ENCODE peak calls at places on chromosome 7, in six cellular contexts. T is neuronal stem cell, V is mesenchymal stem cell, B is IMR-90, P is H9, J is H1. A is an unnamed sample. For H3K79me1, the result is how much of the 10 kb centered on the place peaks cover.

GRCh38 chr7:46932656-46933424 is 649.1 kb downstream of the TNS3 start:
- DNase-seq in B (peak), P (no peak), J (no peak), V (peak), T (no peak), A (peak)

GRCh38 chr7:106345421-106346166 is 60.8 kb upstream of the NAMPT start:
- DNase-seq in P (no peak), V (peak), J (no peak), T (no peak), B (peak), A (no peak)

GRCh38 chr7:138563808-138564207 is 103.7 kb downstream of the TRIM24 start:
- DNase-seq in B (no peak), T (no peak), J (no peak), P (no peak), V (no peak), A (no peak)

GRCh38 chr7:126698446-126698845 is 554.3 kb downstream of the GRM8 start:
- DNase-seq in V (no peak), P (no peak), B (no peak), T (no peak), J (no peak), A (no peak)

GRCh38 chr7:138886501-138886917 is 88.5 kb upstream of the ATP6V0A4 start:
- DNase-seq in J (no peak), B (peak), T (no peak), P (no peak), V (peak), A (peak)

GRCh38 chr7:140696024-140696678 is 357 bp upstream of the NDUFB2 start:
- DNase-seq in T (peak), P (peak), V (peak), B (peak), J (no peak), A (peak)

GRCh38 chr7:94003446-94004023 is 620 bp downstream of the BET1 start:
- DNase-seq in V (peak), J (no peak), P (no peak), T (no peak), B (peak), A (peak)

GRCh38 chr7:17843041-17843440 is 97.3 kb downstream of the SNX13 start:
- DNase-seq in P (no peak), B (no peak), J (no peak), V (no peak), T (no peak), A (no peak)

GRCh38 chr7:86937499-86937898 is 122.0 kb downstream of the ELAPOR2 start:
- DNase-seq in B (no peak), J (no peak), P (no peak), V (no peak), T (no peak), A (no peak)

GRCh38 chr7:116025098-116025809 is 5.3 kb downstream of the TFEC start:
- DNase-seq in T (no peak), J (no peak), V (peak), B (peak), P (no peak), A (peak)

GRCh38 chr7:76106893-76107292 is 59.0 kb downstream of the MDH2 start:
- DNase-seq in J (no peak), P (no peak), T (no peak), B (no peak), V (no peak), A (no peak)

GRCh38 chr7:135758531-135758932 is 9.9 kb upstream of the FAM180A start:
- DNase-seq in J (no peak), P (peak), B (peak), T (no peak), V (no peak), A (no peak)

GRCh38 chr7:435518-436366 is 83.9 kb downstream of the PDGFA start:
- DNase-seq in J (no peak), P (no peak), T (no peak), B (peak), V (no peak), A (no peak)

GRCh38 chr7:149692557-149692982 is 80.8 kb downstream of the ZNF467 start:
- DNase-seq in V (no peak), T (no peak), B (no peak), J (no peak), P (peak), A (no peak)

GRCh38 chr7:11767148-11767547 is 64.8 kb downstream of the THSD7A start:
- DNase-seq in J (no peak), T (no peak), V (no peak), P (no peak), B (no peak), A (no peak)

GRCh38 chr7:82429408-82429807 is 14.2 kb downstream of the CACNA2D1 start:
- DNase-seq in J (no peak), P (no peak), T (no peak), B (no peak), V (peak), A (no peak)

GRCh38 chr7:137634356-137634755 is 212.4 kb downstream of the DGKI start:
- DNase-seq in P (no peak), V (no peak), J (no peak), T (no peak), B (no peak), A (no peak)

GRCh38 chr7:156177396-156178055 is 365.3 kb upstream of the SHH start:
- DNase-seq in V (no peak), J (no peak), B (no peak), P (no peak), T (no peak), A (no peak)

GRCh38 chr7:109963741-109964140 is 1127.2 kb upstream of the LRRN3 start:
- DNase-seq in T (no peak), J (no peak), V (no peak), P (no peak), B (no peak), A (no peak)

GRCh38 chr7:42987648-42988214 is 55.6 kb downstream of the MRPL32 start:
- DNase-seq in J (no peak), V (no peak), T (no peak), B (no peak), P (no peak), A (no peak)

GRCh38 chr7:130154501-130155317 is 50.5 kb downstream of the TMEM209 start:
- DNase-seq in T (no peak), B (no peak), J (peak), V (no peak), P (peak), A (no peak)

GRCh38 chr7:133955208-133955607 is 171.9 kb upstream of the LRGUK start:
- DNase-seq in V (no peak), J (no peak), B (no peak), T (no peak), P (no peak), A (no peak)

GRCh38 chr7:25396661-25397060 is 168.4 kb upstream of the NPVF start:
- DNase-seq in P (no peak), V (no peak), B (no peak), J (no peak), T (no peak), A (no peak)

GRCh38 chr7:106386958-106387357 is 102.2 kb upstream of the NAMPT start:
- DNase-seq in B (no peak), P (no peak), V (no peak), J (no peak), T (no peak), A (no peak)

GRCh38 chr7:89104748-89105685 is 309.5 kb upstream of the TEX47 start:
- DNase-seq in P (no peak), J (no peak), T (no peak), B (no peak), V (no peak), A (peak)

GRCh38 chr7:105934577-105935185 is 28.4 kb upstream of the CDHR3 start:
- DNase-seq in P (peak), B (peak), J (peak), V (peak), T (peak), A (peak)

GRCh38 chr7:155230169-155230593 is 67.5 kb upstream of the INSIG1 start:
- DNase-seq in J (no peak), V (peak), T (peak), B (peak), P (peak), A (peak)

GRCh38 chr7:121153411-121153810 is 164.9 kb downstream of the CPED1 start:
- DNase-seq in V (no peak), T (no peak), B (no peak), J (no peak), P (no peak), A (no peak)

GRCh38 chr7:101947899-101948298 is 130.5 kb downstream of the CUX1 start:
- DNase-seq in J (no peak), V (peak), P (no peak), B (no peak), T (no peak), A (no peak)

GRCh38 chr7:13240349-13240748 is 552.9 kb downstream of the ARL4A start:
- DNase-seq in T (no peak), J (no peak), P (peak), B (peak), V (peak), A (peak)

GRCh38 chr7:1233328-1234048 is 816 bp downstream of the UNCX start:
- DNase-seq in V (no peak), T (no peak), P (peak), B (no peak), J (no peak), A (no peak)

GRCh38 chr7:93562106-93562505 is 12.4 kb downstream of the CALCR start:
- DNase-seq in P (no peak), J (no peak), T (no peak), V (no peak), B (no peak), A (no peak)

GRCh38 chr7:98754041-98754479 is 115.8 kb downstream of the TMEM130 start:
- DNase-seq in P (peak), V (no peak), T (peak), J (no peak), B (no peak), A (no peak)

GRCh38 chr7:25314729-25315267 is 86.5 kb upstream of the NPVF start:
- DNase-seq in T (no peak), V (peak), P (no peak), B (no peak), J (no peak), A (peak)

GRCh38 chr7:120926943-120927346 is 23.6 kb upstream of the ING3 start:
- DNase-seq in J (no peak), V (no peak), T (no peak), P (no peak), B (no peak), A (peak)

GRCh38 chr7:124575181-124575580 is 190.4 kb downstream of the GPR37 start:
- DNase-seq in J (no peak), V (no peak), P (no peak), B (peak), T (no peak), A (no peak)

GRCh38 chr7:24864214-24864817 is 107.1 kb upstream of the GSDME start:
- DNase-seq in T (no peak), P (no peak), J (no peak), V (no peak), B (no peak), A (no peak)

GRCh38 chr7:123715198-123715597 is 33.6 kb downstream of the WASL start:
- DNase-seq in V (no peak), B (peak), J (no peak), P (no peak), T (no peak), A (peak)

GRCh38 chr7:115059312-115059711 is 137.4 kb downstream of the MDFIC start:
- DNase-seq in T (no peak), J (no peak), P (no peak), V (no peak), B (peak), A (no peak)

GRCh38 chr7:48085433-48085791 is 3.7 kb upstream of the UPP1 start:
- DNase-seq in B (no peak), P (no peak), J (no peak), V (no peak), T (no peak), A (no peak)

GRCh38 chr7:48087349-48087748 is 1.7 kb upstream of the UPP1 start:
- DNase-seq in P (no peak), V (peak), J (no peak), B (peak), T (no peak), A (no peak)

GRCh38 chr7:48085942-48086341 is 3.1 kb upstream of the UPP1 start:
- DNase-seq in V (no peak), T (no peak), P (no peak), B (no peak), J (no peak), A (no peak)

GRCh38 chr7:48083114-48083830 is 5.8 kb upstream of the UPP1 start:
- DNase-seq in V (peak), P (no peak), J (no peak), T (no peak), B (peak), A (peak)

GRCh38 chr7:48084727-48085432 is 4.2 kb upstream of the UPP1 start:
- DNase-seq in J (no peak), P (no peak), T (no peak), B (peak), V (peak), A (peak)
- H3K4ac ChIP-seq in J (no peak), P (no peak), T (no peak), B (peak), V (no peak), A (peak)

GRCh38 chr7:77216233-77216632 is 16.6 kb upstream of the FGL2 start:
- DNase-seq in V (no peak), J (no peak), B (no peak), T (no peak), P (no peak), A (no peak)
- H4K91ac ChIP-seq in V (no peak), J (no peak), B (no peak), T (no peak), P (no peak), A (no peak)

DNA sequence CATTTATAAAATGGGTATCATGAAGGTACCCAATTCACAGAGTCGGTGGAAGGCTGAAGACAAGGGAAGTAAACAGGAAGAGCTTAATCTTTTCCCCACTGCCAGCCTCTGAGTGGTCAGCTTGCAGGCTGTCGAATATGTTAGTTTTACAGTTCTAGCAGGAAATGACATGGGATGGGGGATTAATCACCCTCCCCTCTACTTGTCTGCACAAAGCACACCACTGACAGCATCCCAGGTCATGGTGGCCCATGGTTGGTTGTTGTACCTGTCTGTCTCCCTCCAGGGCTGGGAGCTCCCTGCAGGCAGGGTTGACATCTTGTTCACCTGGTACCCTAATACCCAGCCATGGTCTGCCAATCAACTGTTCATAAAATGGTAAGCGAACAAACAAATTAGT is 55.6 kb downstream of the GRB10 start:
- DNase-seq in V (no peak), P (peak), B (peak), J (no peak), T (no peak), A (no peak)
- H3K79me1 ChIP-seq in V (half or more), P (under half), B (half or more), J (under half), T (under half), A (under half)

DNA sequence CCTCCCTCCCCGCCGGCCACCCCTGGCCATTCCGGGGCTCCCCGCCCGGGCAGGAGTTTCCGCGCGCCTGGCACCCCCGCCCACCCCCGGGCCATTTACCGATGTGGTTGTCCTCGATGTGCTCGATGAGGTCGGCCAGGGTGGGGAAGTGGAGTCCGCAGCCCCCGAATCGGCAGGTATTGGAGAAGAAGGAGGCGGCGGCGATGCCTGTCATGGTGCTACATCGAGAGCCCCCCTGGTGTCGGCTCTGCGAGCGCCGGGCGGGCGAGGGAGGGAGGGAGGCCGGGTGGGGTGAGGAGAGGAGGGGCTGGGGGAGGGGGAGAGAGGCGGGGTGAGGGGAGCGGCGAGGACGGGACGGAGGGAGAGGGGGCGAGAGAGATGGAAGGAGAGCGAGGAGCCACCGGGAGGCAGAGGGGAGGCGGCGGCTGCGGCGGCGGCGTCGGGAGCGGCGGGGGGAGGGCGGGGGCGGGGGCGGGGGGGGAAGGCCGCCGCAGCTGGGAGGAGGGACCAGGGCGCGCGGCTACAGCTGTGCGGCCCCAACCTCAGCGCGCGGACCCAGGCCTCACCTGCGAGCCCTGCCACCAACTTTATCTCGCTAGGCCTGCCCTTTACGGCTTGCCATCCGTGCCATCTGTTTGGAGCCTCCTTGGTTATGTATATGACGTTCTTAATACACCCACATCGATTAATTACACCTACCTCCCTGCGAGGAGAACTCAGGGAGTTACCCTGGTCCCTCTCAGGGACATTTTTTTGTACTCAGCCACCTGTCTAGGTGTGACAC is at the start of gene JAZF1:
- DNase-seq in B (peak), P (peak), V (peak), J (peak), T (peak), A (no peak)
- H3K4ac ChIP-seq in B (peak), P (no peak), V (no peak), J (no peak), T (no peak), A (no peak)

GRCh38 chr7:77825140-77825539 is 26.6 kb downstream of the PHTF2 start:
- DNase-seq in B (no peak), T (no peak), V (no peak), J (no peak), P (no peak), A (no peak)
- H4K91ac ChIP-seq in B (no peak), T (no peak), V (no peak), J (no peak), P (no peak), A (no peak)

GRCh38 chr7:50757703-50758390 is 24.8 kb downstream of the GRB10 start:
- DNase-seq in P (no peak), B (no peak), T (no peak), J (no peak), V (no peak), A (no peak)
- H3K79me1 ChIP-seq in P (under half), B (half or more), T (under half), J (under half), V (half or more), A (under half)

GRCh38 chr7:80135306-80136104 is 874 bp downstream of the GNAI1 start:
- DNase-seq in J (no peak), V (no peak), T (peak), B (peak), P (no peak), A (peak)
- H3K4ac ChIP-seq in J (peak), V (peak), T (no peak), B (peak), P (no peak), A (peak)

DNA sequence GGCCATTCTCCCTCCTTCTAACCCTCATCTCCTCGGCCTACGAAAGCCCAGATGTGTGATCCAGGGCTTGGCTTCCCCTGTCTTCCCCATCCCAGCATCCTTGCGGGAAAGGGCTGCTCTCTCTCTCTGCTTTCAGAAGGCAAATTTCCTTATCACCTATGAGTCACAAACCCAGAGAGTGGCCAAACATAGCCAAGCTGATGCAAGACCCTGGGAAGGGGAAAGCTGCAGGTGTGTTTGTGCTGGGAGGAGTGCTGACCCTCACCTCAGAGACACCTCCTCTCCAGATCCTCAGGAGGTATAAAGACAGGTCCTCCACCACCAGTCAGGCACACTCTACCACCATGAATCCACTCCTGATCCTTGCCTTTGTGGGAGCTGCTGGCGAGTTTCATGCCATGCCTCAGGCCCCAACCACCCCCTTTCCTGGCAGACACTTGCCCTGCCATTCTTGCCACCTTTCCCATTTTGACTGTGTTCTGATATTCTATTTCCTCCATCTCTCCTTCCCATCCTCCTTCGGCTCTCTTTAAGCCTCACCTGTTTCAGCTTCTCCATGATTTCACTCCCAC is 10.6 kb upstream of the PRSS2 start:
- DNase-seq in P (no peak), J (no peak), T (no peak), V (no peak), B (no peak), A (no peak)
- H4K91ac ChIP-seq in P (no peak), J (no peak), T (no peak), V (no peak), B (no peak), A (no peak)

DNA sequence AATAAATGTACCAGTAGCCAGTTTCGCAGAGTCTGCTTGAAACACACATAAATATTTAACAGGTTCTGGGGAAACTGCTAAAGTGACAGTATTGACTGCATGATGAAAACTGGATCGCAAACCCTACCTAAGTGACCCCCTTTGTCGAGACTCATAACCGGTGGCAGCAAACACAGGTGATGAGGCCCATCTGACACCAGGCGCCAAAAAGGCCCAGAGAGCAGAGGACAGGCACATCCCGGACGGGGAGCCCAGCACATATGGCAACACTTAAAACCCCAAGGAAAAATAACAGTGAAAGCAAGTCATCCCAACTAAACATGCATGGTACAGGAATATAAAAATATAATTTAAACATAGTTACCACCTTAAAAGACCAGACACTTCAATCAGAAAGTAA is 62.4 kb downstream of the GRB10 start:
- DNase-seq in T (no peak), J (no peak), B (no peak), V (no peak), P (no peak), A (no peak)
- H3K79me1 ChIP-seq in T (under half), J (under half), B (half or more), V (half or more), P (under half), A (under half)

GRCh38 chr7:5528815-5529442 is 105.3 kb upstream of the TNRC18 start:
- DNase-seq in B (no peak), V (peak), J (no peak), P (no peak), T (no peak), A (no peak)

GRCh38 chr7:5533821-5534367 is 110.3 kb upstream of the TNRC18 start:
- DNase-seq in J (no peak), P (no peak), V (no peak), B (no peak), T (no peak), A (no peak)

GRCh38 chr7:5528071-5528814 is 104.6 kb upstream of the TNRC18 start:
- DNase-seq in V (peak), B (peak), J (no peak), P (no peak), T (no peak), A (peak)

GRCh38 chr7:5532520-5533335 is 109.1 kb upstream of the TNRC18 start:
- DNase-seq in J (no peak), P (peak), V (no peak), B (no peak), T (no peak), A (peak)
- H3K4ac ChIP-seq in J (no peak), P (no peak), V (no peak), B (peak), T (no peak), A (peak)

A was measured in trophoblast cell.